ENCODE peak calls at places on chromosomes 7 and 10, in five cellular contexts. One of them, this sample, is unnamed.

GRCh38 chr7:11212816-11213215 is 239.1 kb downstream of the PHF14 start:
- DNase-seq in GM10248: no peak
- DNase-seq in Calu3: no peak
- DNase-seq in IMR-90: peak
- DNase-seq in AG09319: peak
- DNase-seq in this sample: no peak

GRCh38 chr10:86956841-86957448 is 470 bp downstream of the MMRN2 start:
- DNase-seq in GM10248: no peak
- DNase-seq in Calu3: no peak
- DNase-seq in IMR-90: no peak
- DNase-seq in AG09319: no peak
- DNase-seq in this sample: no peak

GRCh38 chr10:77742172-77742571 is 104.6 kb upstream of the KCNMA1 start:
- DNase-seq in GM10248: no peak
- DNase-seq in Calu3: no peak
- DNase-seq in IMR-90: no peak
- DNase-seq in AG09319: no peak
- DNase-seq in this sample: no peak

GRCh38 chr10:109992485-109992884 is 15.3 kb upstream of the ADD3 start:
- DNase-seq in GM10248: no peak
- DNase-seq in Calu3: no peak
- DNase-seq in IMR-90: peak
- DNase-seq in AG09319: no peak
- DNase-seq in this sample: no peak

GRCh38 chr7:155798673-155799439 is 13.4 kb downstream of the SHH start:
- DNase-seq in GM10248: no peak
- DNase-seq in Calu3: no peak
- DNase-seq in IMR-90: no peak
- DNase-seq in AG09319: no peak
- DNase-seq in this sample: no peak

GRCh38 chr7:107405559-107405958 is 64.3 kb upstream of the GPR22 start:
- DNase-seq in GM10248: no peak
- DNase-seq in Calu3: no peak
- DNase-seq in IMR-90: no peak
- DNase-seq in AG09319: no peak
- DNase-seq in this sample: no peak

GRCh38 chr7:101564778-101565211 is 64.3 kb downstream of the MYL10 start:
- DNase-seq in GM10248: peak
- DNase-seq in Calu3: peak
- DNase-seq in IMR-90: no peak
- DNase-seq in AG09319: no peak
- DNase-seq in this sample: no peak

GRCh38 chr7:15288746-15289145 is 273.1 kb downstream of the AGMO start:
- DNase-seq in GM10248: no peak
- DNase-seq in Calu3: no peak
- DNase-seq in IMR-90: no peak
- DNase-seq in AG09319: no peak
- DNase-seq in this sample: no peak

GRCh38 chr10:72092171-72092924 is 4.0 kb upstream of the SPOCK2 start:
- DNase-seq in GM10248: no peak
- DNase-seq in Calu3: no peak
- DNase-seq in IMR-90: no peak
- DNase-seq in AG09319: no peak
- DNase-seq in this sample: no peak

GRCh38 chr7:108525327-108525984 is 479 bp downstream of the PNPLA8 start:
- DNase-seq in GM10248: peak
- DNase-seq in Calu3: peak
- DNase-seq in IMR-90: peak
- DNase-seq in AG09319: peak
- DNase-seq in this sample: no peak

GRCh38 chr7:110010379-110010778 is 1080.5 kb upstream of the LRRN3 start:
- DNase-seq in GM10248: no peak
- DNase-seq in Calu3: no peak
- DNase-seq in IMR-90: no peak
- DNase-seq in AG09319: no peak
- DNase-seq in this sample: no peak

GRCh38 chr10:63217120-63217605 is 84.0 kb downstream of the NRBF2 start:
- DNase-seq in GM10248: peak
- DNase-seq in Calu3: peak
- DNase-seq in IMR-90: peak
- DNase-seq in AG09319: peak
- DNase-seq in this sample: no peak

GRCh38 chr7:148697256-148697841 is 1.4 kb upstream of the CUL1 start:
- DNase-seq in GM10248: no peak
- DNase-seq in Calu3: no peak
- DNase-seq in IMR-90: peak
- DNase-seq in AG09319: no peak
- DNase-seq in this sample: no peak

GRCh38 chr7:15280078-15280734 is 281.6 kb downstream of the AGMO start:
- DNase-seq in GM10248: no peak
- DNase-seq in Calu3: no peak
- DNase-seq in IMR-90: no peak
- DNase-seq in AG09319: no peak
- DNase-seq in this sample: no peak

GRCh38 chr10:48776528-48776927 is 91.9 kb downstream of the WDFY4 start:
- DNase-seq in GM10248: no peak
- DNase-seq in Calu3: no peak
- DNase-seq in IMR-90: no peak
- DNase-seq in AG09319: no peak
- DNase-seq in this sample: peak

GRCh38 chr10:71123023-71123422 is 89.3 kb upstream of the UNC5B start:
- DNase-seq in GM10248: no peak
- DNase-seq in Calu3: no peak
- DNase-seq in IMR-90: no peak
- DNase-seq in AG09319: no peak
- DNase-seq in this sample: no peak

GRCh38 chr7:29106128-29106988 is 40.0 kb downstream of the CPVL start:
- DNase-seq in GM10248: peak
- DNase-seq in Calu3: peak
- DNase-seq in IMR-90: peak
- DNase-seq in AG09319: peak
- DNase-seq in this sample: no peak

GRCh38 chr10:6649107-6649720 is 69.1 kb upstream of the PRKCQ start:
- DNase-seq in GM10248: no peak
- DNase-seq in Calu3: no peak
- DNase-seq in IMR-90: no peak
- DNase-seq in AG09319: no peak
- DNase-seq in this sample: no peak

GRCh38 chr10:69375307-69376151 is 41.2 kb downstream of the TACR2 start:
- DNase-seq in GM10248: no peak
- DNase-seq in Calu3: no peak
- DNase-seq in IMR-90: no peak
- DNase-seq in AG09319: no peak
- DNase-seq in this sample: no peak
- TF ChIP-seq CTCF in GM10248: no peak
- TF ChIP-seq CTCF in Calu3: no peak
- TF ChIP-seq CTCF in IMR-90: no peak
- TF ChIP-seq CTCF in AG09319: no peak
- TF ChIP-seq CTCF in this sample: no peak

DNA sequence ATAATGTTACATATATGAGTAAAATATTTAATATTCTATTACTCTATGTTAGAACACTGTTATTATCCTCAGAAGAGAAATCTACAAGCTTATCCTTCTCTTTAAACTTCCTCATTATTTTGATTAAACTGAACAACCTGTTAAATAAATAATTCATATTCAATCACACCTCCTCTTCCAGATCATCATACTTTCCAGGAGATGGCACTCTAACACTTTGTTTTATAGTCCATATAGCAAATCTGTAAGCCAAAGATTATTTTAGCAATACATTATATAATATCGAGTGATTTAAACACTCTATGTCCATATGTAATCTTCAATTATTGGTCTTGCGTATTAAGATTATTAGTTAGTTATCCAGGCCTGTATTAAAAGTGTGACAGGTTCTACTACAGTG is 694.1 kb downstream of the ANKRD7 start:
- DNase-seq in GM10248: no peak
- DNase-seq in Calu3: no peak
- DNase-seq in IMR-90: peak
- DNase-seq in AG09319: no peak
- DNase-seq in this sample: no peak
- TF ChIP-seq CTCF in GM10248: no peak
- TF ChIP-seq CTCF in Calu3: peak
- TF ChIP-seq CTCF in IMR-90: peak
- TF ChIP-seq CTCF in AG09319: no peak
- TF ChIP-seq CTCF in this sample: peak

GRCh38 chr7:117338020-117338419 is 15.2 kb upstream of the WNT2 start:
- DNase-seq in GM10248: no peak
- DNase-seq in Calu3: no peak
- DNase-seq in IMR-90: peak
- DNase-seq in AG09319: no peak
- DNase-seq in this sample: no peak
- TF ChIP-seq CTCF in GM10248: no peak
- TF ChIP-seq CTCF in Calu3: no peak
- TF ChIP-seq CTCF in IMR-90: peak
- TF ChIP-seq CTCF in AG09319: no peak
- TF ChIP-seq CTCF in this sample: no peak

DNA sequence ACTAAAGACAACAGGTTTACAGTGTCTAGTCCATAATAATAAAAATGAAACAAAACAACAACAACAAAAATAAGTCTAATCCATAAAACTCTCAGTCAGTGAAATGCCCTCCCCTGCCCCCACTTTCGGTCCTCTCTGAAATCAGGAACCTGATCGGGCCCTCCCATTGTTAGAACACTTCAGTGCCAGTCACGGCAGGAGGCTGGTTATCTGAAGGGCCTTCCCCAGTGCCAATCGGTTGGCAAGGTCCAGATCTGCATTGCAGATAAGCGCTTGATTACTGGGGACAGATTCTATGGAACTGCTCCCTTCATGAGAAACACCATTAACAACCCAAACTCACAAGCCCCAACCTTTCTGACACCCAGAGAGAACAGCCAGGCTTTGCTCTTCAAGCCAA is 72.2 kb upstream of the EEPD1 start:
- DNase-seq in GM10248: no peak
- DNase-seq in Calu3: no peak
- DNase-seq in IMR-90: no peak
- DNase-seq in AG09319: no peak
- DNase-seq in this sample: no peak
- TF ChIP-seq CTCF in GM10248: no peak
- TF ChIP-seq CTCF in Calu3: no peak
- TF ChIP-seq CTCF in IMR-90: no peak
- TF ChIP-seq CTCF in AG09319: no peak
- TF ChIP-seq CTCF in this sample: no peak

GRCh38 chr10:125742465-125742864 is 23.0 kb downstream of the EDRF1 start:
- DNase-seq in GM10248: no peak
- DNase-seq in Calu3: no peak
- DNase-seq in IMR-90: no peak
- DNase-seq in AG09319: no peak
- DNase-seq in this sample: no peak
- TF ChIP-seq CTCF in GM10248: no peak
- TF ChIP-seq CTCF in Calu3: no peak
- TF ChIP-seq CTCF in IMR-90: peak
- TF ChIP-seq CTCF in AG09319: no peak
- TF ChIP-seq CTCF in this sample: peak

GRCh38 chr10:107831772-107832171 is 667.3 kb upstream of the SORCS1 start:
- DNase-seq in GM10248: no peak
- DNase-seq in Calu3: no peak
- DNase-seq in IMR-90: no peak
- DNase-seq in AG09319: no peak
- DNase-seq in this sample: no peak

DNA sequence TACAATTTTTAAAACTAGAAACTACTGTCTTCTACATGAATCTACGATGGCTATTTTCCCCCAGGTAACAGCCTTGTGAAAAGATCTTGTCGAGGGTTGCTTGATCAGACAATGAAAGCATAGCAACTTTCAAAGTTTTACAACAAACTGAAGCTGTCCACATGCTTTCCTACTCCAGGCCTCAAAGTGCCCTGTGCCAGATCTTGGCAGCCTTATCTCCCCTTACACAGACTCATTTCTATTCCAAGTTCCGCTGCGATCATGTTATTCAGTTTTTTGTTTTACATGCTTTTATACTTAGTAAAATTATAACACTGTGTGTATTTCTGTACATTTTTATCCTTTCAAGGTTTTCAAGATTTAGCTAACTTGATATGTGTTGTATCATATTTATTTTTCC is 661.7 kb upstream of the SORCS1 start:
- DNase-seq in GM10248: no peak
- DNase-seq in Calu3: no peak
- DNase-seq in IMR-90: no peak
- DNase-seq in AG09319: no peak
- DNase-seq in this sample: no peak
- TF ChIP-seq CTCF in GM10248: no peak
- TF ChIP-seq CTCF in Calu3: no peak
- TF ChIP-seq CTCF in IMR-90: no peak
- TF ChIP-seq CTCF in AG09319: no peak
- TF ChIP-seq CTCF in this sample: no peak

GRCh38 chr10:129880191-129880590 is 83.9 kb downstream of the EBF3 start:
- DNase-seq in GM10248: no peak
- DNase-seq in Calu3: no peak
- DNase-seq in IMR-90: no peak
- DNase-seq in AG09319: no peak
- DNase-seq in this sample: no peak

GRCh38 chr10:129881641-129882040 is 82.4 kb downstream of the EBF3 start:
- DNase-seq in GM10248: no peak
- DNase-seq in Calu3: no peak
- DNase-seq in IMR-90: no peak
- DNase-seq in AG09319: no peak
- DNase-seq in this sample: no peak

GRCh38 chr10:129884390-129884779 is 79.7 kb downstream of the EBF3 start:
- DNase-seq in GM10248: no peak
- DNase-seq in Calu3: no peak
- DNase-seq in IMR-90: no peak
- DNase-seq in AG09319: no peak
- DNase-seq in this sample: no peak

GRCh38 chr10:129883637-129884389 is 80.3 kb downstream of the EBF3 start:
- DNase-seq in GM10248: no peak
- DNase-seq in Calu3: no peak
- DNase-seq in IMR-90: no peak
- DNase-seq in AG09319: no peak
- DNase-seq in this sample: no peak

GRCh38 chr10:129883029-129883428 is 81.0 kb downstream of the EBF3 start:
- DNase-seq in GM10248: no peak
- DNase-seq in Calu3: no peak
- DNase-seq in IMR-90: no peak
- DNase-seq in AG09319: no peak
- DNase-seq in this sample: no peak
- TF ChIP-seq CTCF in GM10248: no peak
- TF ChIP-seq CTCF in Calu3: no peak
- TF ChIP-seq CTCF in IMR-90: no peak
- TF ChIP-seq CTCF in AG09319: no peak
- TF ChIP-seq CTCF in this sample: no peak

GRCh38 chr10:123021517-123021916 is 12.7 kb downstream of the ACADSB start:
- DNase-seq in GM10248: no peak
- DNase-seq in Calu3: no peak
- DNase-seq in IMR-90: no peak
- DNase-seq in AG09319: no peak
- DNase-seq in this sample: no peak
- TF ChIP-seq CTCF in GM10248: peak
- TF ChIP-seq CTCF in Calu3: peak
- TF ChIP-seq CTCF in IMR-90: peak
- TF ChIP-seq CTCF in AG09319: peak
- TF ChIP-seq CTCF in this sample: peak

DNA sequence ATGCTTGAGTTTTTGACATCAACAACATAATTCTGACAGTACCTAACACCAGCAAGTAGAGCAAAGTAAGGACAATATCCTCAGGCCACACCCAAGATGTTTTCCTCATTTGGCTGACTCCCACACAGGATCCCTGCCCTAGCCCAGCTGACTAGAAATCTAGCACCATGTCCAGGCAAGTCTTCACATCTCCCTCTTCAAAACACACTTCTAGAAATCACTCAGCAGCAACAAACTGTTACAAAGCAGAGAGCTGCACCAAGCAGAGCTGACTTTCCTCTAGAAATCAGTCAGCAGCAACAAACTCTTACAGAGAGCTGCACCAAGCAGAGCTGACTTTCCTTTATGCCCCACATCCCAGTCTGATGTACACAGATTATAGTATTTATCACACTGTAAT is 7.7 kb downstream of the TMEM168 start:
- DNase-seq in GM10248: peak
- DNase-seq in Calu3: no peak
- DNase-seq in IMR-90: no peak
- DNase-seq in AG09319: no peak
- DNase-seq in this sample: no peak
- TF ChIP-seq CTCF in GM10248: no peak
- TF ChIP-seq CTCF in Calu3: no peak
- TF ChIP-seq CTCF in IMR-90: no peak
- TF ChIP-seq CTCF in AG09319: no peak
- TF ChIP-seq CTCF in this sample: no peak